ENCODE peak calls at places on chromosomes 2 and 18, in six cellular contexts. W, F, M, E, G and P are unnamed samples.

GRCh38 chr2:109439315-109439714 is 174.5 kb downstream of the SEPTIN10 start:
- DNase-seq in W (no peak), F (no peak), M (no peak), E (no peak), G (no peak), P (no peak)

GRCh38 chr18:49112031-49112430 is 161.3 kb upstream of the SMAD7 start:
- DNase-seq in W (no peak), F (no peak), M (no peak), E (no peak), G (no peak), P (no peak)

GRCh38 chr18:78767648-78768071 is 212.0 kb upstream of the SALL3 start:
- DNase-seq in W (no peak), F (no peak), M (no peak), E (no peak), G (no peak), P (no peak)

GRCh38 chr2:133812826-133813617 is 244.8 kb upstream of the NCKAP5 start:
- DNase-seq in W (no peak), F (no peak), M (no peak), E (no peak), G (peak; percentile 78), P (no peak)

GRCh38 chr2:39524756-39525635 is 87.9 kb upstream of the MAP4K3 start:
- DNase-seq in W (no peak), F (no peak), M (no peak), E (no peak), G (no peak), P (no peak)

GRCh38 chr2:134927195-134927594 is 8.6 kb downstream of the CCNT2 start:
- DNase-seq in W (no peak), F (no peak), M (no peak), E (no peak), G (no peak), P (peak; percentile 42)

GRCh38 chr2:33785201-33786106 is 186.4 kb upstream of the FAM98A start:
- DNase-seq in W (no peak), F (no peak), M (peak; percentile 44), E (no peak), G (no peak), P (no peak)

GRCh38 chr18:10330428-10330827 is 124.0 kb upstream of the APCDD1 start:
- DNase-seq in W (no peak), F (no peak), M (no peak), E (no peak), G (no peak), P (no peak)

GRCh38 chr2:120624738-120625446 is 110.8 kb upstream of the GLI2 start:
- DNase-seq in W (no peak), F (no peak), M (no peak), E (no peak), G (no peak), P (no peak)

GRCh38 chr18:67145586-67146292 is 370.8 kb downstream of the DSEL start:
- DNase-seq in W (no peak), F (peak; percentile 61), M (no peak), E (no peak), G (no peak), P (no peak)

GRCh38 chr2:159209341-159210306 is 76.9 kb downstream of the WDSUB1 start:
- DNase-seq in W (no peak), F (no peak), M (peak; percentile 19), E (no peak), G (no peak), P (no peak)

GRCh38 chr2:158006961-158007664 is 94.6 kb upstream of the UPP2 start:
- DNase-seq in W (no peak), F (no peak), M (no peak), E (no peak), G (no peak), P (peak; percentile 21)

GRCh38 chr2:10257036-10257435 is 45.7 kb upstream of the HPCAL1 start:
- DNase-seq in W (no peak), F (no peak), M (no peak), E (no peak), G (no peak), P (no peak)

GRCh38 chr2:216672996-216673395 is 22.4 kb downstream of the IGFBP5 start:
- DNase-seq in W (no peak), F (no peak), M (no peak), E (no peak), G (no peak), P (no peak)

GRCh38 chr2:220473611-220474010 is 846.2 kb downstream of the SLC4A3 start:
- DNase-seq in W (no peak), F (no peak), M (no peak), E (no peak), G (no peak), P (no peak)

GRCh38 chr2:135985018-135985825 is at the start of gene DARS1:
- DNase-seq in W (peak; percentile 82), F (peak; percentile 96), M (peak; percentile 79), E (peak; percentile 93), G (peak; percentile 92), P (peak; percentile 96)

GRCh38 chr18:8800445-8800844 is 95.1 kb downstream of the MTCL1 start:
- DNase-seq in W (peak; percentile 60), F (no peak), M (no peak), E (no peak), G (peak; percentile 24), P (no peak)

GRCh38 chr2:59630789-59631188 is 922.7 kb downstream of the BCL11A start:
- DNase-seq in W (no peak), F (no peak), M (no peak), E (no peak), G (no peak), P (no peak)

GRCh38 chr2:65130440-65131175 is 702 bp upstream of the RAB1A start:
- DNase-seq in W (no peak), F (no peak), M (peak; percentile 23), E (no peak), G (no peak), P (no peak)

GRCh38 chr18:43620936-43621335 is 343.6 kb upstream of the SYT4 start:
- DNase-seq in W (peak; percentile 8), F (peak; percentile 5), M (no peak), E (peak; percentile 7), G (peak; percentile 41), P (peak; percentile 27)

GRCh38 chr2:181575024-181575649 is 81.8 kb downstream of the CERKL start:
- DNase-seq in W (no peak), F (no peak), M (no peak), E (no peak), G (no peak), P (no peak)

GRCh38 chr2:240988571-240989271 is 9.7 kb upstream of the SNED1 start:
- DNase-seq in W (no peak), F (no peak), M (no peak), E (no peak), G (no peak), P (no peak)

GRCh38 chr2:96233880-96234316 is 25.3 kb upstream of the STARD7 start:
- DNase-seq in W (no peak), F (no peak), M (peak; percentile 68), E (no peak), G (no peak), P (peak; percentile 48)

GRCh38 chr2:235162544-235163197 is 210.9 kb downstream of the SH3BP4 start:
- DNase-seq in W (no peak), F (no peak), M (no peak), E (no peak), G (no peak), P (no peak)

GRCh38 chr2:181892795-181893435 is 1.4 kb downstream of the ITPRID2 start:
- DNase-seq in W (peak; percentile 22), F (peak; percentile 69), M (no peak), E (no peak), G (peak; percentile 86), P (no peak)

GRCh38 chr18:58392336-58393000 is 236.4 kb downstream of the ALPK2 start:
- DNase-seq in W (no peak), F (no peak), M (no peak), E (no peak), G (peak; percentile 51), P (no peak)

GRCh38 chr2:202632682-202633081 is 2.1 kb upstream of the FAM117B start:
- DNase-seq in W (no peak), F (no peak), M (no peak), E (no peak), G (peak; percentile 58), P (no peak)

GRCh38 chr2:96697476-96697875 is 42.4 kb downstream of the LMAN2L start:
- DNase-seq in W (no peak), F (no peak), M (no peak), E (no peak), G (no peak), P (no peak)

GRCh38 chr2:240926516-240927389 is 20.6 kb downstream of the CROCC2 start:
- DNase-seq in W (no peak), F (no peak), M (no peak), E (no peak), G (no peak), P (no peak)

GRCh38 chr2:128988326-128988725 is 669.7 kb upstream of the HS6ST1 start:
- DNase-seq in W (no peak), F (no peak), M (no peak), E (no peak), G (no peak), P (no peak)

GRCh38 chr18:5298156-5298852 is 2.8 kb upstream of the ZBTB14 start:
- DNase-seq in W (no peak), F (peak; percentile 98), M (no peak), E (peak; percentile 17), G (no peak), P (peak; percentile 92)

GRCh38 chr2:69731147-69731546 is 10.8 kb upstream of the ANXA4 start:
- DNase-seq in W (no peak), F (no peak), M (no peak), E (no peak), G (no peak), P (no peak)
- H3K4me3 ChIP-seq in W (no peak overlapping the region), F (no peak overlapping the region), M (no peak overlapping the region), E (no peak overlapping the region), G (no peak overlapping the region), P (no peak overlapping the region)

GRCh38 chr2:50591642-50592041 is 440.3 kb downstream of the NRXN1 start:
- DNase-seq in W (no peak), F (no peak), M (no peak), E (no peak), G (no peak), P (no peak)
- TF ChIP-seq MYC in W (no peak), F (no peak), M (no peak), E (no peak), G (no peak), P (no peak)

GRCh38 chr2:46306988-46307655 is 9.9 kb downstream of the EPAS1 start:
- DNase-seq in W (no peak), F (peak; percentile 97), M (no peak), E (no peak), G (no peak), P (no peak)
- TF ChIP-seq POLR2A in W (no peak), F (peak; percentile 66), M (no peak), E (no peak), G (no peak), P (no peak)

DNA sequence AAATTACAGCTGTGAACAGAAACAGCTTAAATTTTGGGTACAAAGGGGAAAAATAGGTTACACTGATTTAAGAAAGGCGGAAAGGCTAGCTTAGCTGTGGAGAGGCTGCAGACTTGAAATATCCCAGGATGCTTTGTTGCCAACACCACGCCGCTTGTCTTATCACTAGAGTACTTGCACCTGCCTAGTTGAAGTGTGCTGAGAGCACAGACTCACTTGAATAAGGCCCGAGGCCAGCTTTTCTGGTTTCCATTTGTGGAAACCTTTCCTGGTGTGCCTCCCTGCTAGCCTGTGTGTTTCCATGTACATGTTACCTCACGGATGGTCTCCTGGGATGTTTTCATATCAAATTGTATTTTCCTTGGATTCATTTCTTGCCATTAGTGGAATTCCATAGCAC is 3.2 kb downstream of the CABLES1 start:
- DNase-seq in W (no peak), F (no peak), M (no peak), E (no peak), G (no peak), P (no peak)
- H3K4me3 ChIP-seq in W (no peak overlapping the region), F (peak overlapping the region; percentile 83), M (peak overlapping the region; percentile 97), E (no peak overlapping the region), G (no peak overlapping the region), P (no peak overlapping the region)